ENCODE peak calls at places on chromosome 18, in five cellular contexts. B, X, T, P and N are unnamed samples.

GRCh38 chr18:7870855-7871254 is 303.7 kb downstream of the PTPRM start:
- DNase-seq in P (no peak), X (peak; percentile 26), T (no peak), B (peak; percentile 14), N (no peak)

GRCh38 chr18:53906681-53907080 is 317.8 kb downstream of the MBD2 start:
- DNase-seq in B (no peak), T (no peak), X (no peak), P (no peak), N (no peak)

GRCh38 chr18:61039251-61039650 is 294.0 kb upstream of the CDH20 start:
- DNase-seq in T (no peak), X (no peak), P (no peak), B (no peak), N (no peak)

GRCh38 chr18:68040198-68040597 is 523.7 kb upstream of the DSEL start:
- DNase-seq in P (no peak), B (no peak), T (no peak), X (no peak), N (no peak)

GRCh38 chr18:75874401-75875093 is 447.0 kb upstream of the SMIM21 start:
- DNase-seq in P (no peak), B (no peak), T (no peak), X (no peak), N (no peak)

GRCh38 chr18:48660346-48661228 is 121.8 kb downstream of the CTIF start:
- DNase-seq in T (no peak), X (no peak), P (no peak), B (no peak), N (no peak)

GRCh38 chr18:70663141-70663540 is 374.3 kb downstream of the SOCS6 start:
- DNase-seq in T (no peak), P (no peak), B (no peak), X (no peak), N (no peak)

GRCh38 chr18:42053188-42053781 is 98.3 kb downstream of the PIK3C3 start:
- DNase-seq in P (peak; percentile 58), X (peak; percentile 33), T (peak; percentile 29), B (peak; percentile 62), N (peak; percentile 34)

GRCh38 chr18:31648966-31649429 is 35.4 kb downstream of the B4GALT6 start:
- DNase-seq in B (peak; percentile 15), P (no peak), T (no peak), X (peak; percentile 50), N (peak; percentile 13)

GRCh38 chr18:37565985-37566478 is 434 bp upstream of the CELF4 start:
- DNase-seq in B (peak; percentile 5), X (peak; percentile 12), P (peak; percentile 83), T (no peak), N (no peak)

GRCh38 chr18:48928787-48929186 is 22.0 kb downstream of the SMAD7 start:
- DNase-seq in X (no peak), B (peak; percentile 42), T (no peak), P (no peak), N (peak; percentile 65)

GRCh38 chr18:67131498-67131897 is 385.0 kb downstream of the DSEL start:
- DNase-seq in T (no peak), X (no peak), P (no peak), B (no peak), N (no peak)

GRCh38 chr18:40553029-40553428 is 1402.0 kb upstream of the PIK3C3 start:
- DNase-seq in T (no peak), X (no peak), P (no peak), B (peak; percentile 11), N (no peak)

GRCh38 chr18:32259553-32259952 is 69.7 kb downstream of the MEP1B start:
- DNase-seq in P (no peak), T (no peak), B (no peak), X (no peak), N (no peak)

GRCh38 chr18:46346213-46346612 is 242.0 kb downstream of the HAUS1 start:
- DNase-seq in X (no peak), P (no peak), T (no peak), B (no peak), N (no peak)

GRCh38 chr18:10739152-10739551 is 213.3 kb downstream of the NAPG start:
- DNase-seq in P (no peak), T (no peak), X (no peak), B (peak; percentile 6), N (no peak)

GRCh38 chr18:48161201-48161910 is 230.9 kb upstream of the SMAD2 start:
- DNase-seq in T (peak; percentile 85), X (peak; percentile 49), P (peak; percentile 87), B (peak; percentile 5), N (no peak)

GRCh38 chr18:8423051-8423558 is 186.1 kb upstream of the RAB12 start:
- DNase-seq in B (peak; percentile 65), P (no peak), T (no peak), X (no peak), N (peak; percentile 57)

GRCh38 chr18:32803571-32803970 is 30.7 kb upstream of the KLHL14 start:
- DNase-seq in B (no peak), P (no peak), X (no peak), T (no peak), N (peak; percentile 99)

GRCh38 chr18:3857544-3857943 is 407.6 kb downstream of the TGIF1 start:
- DNase-seq in T (no peak), X (peak; percentile 16), P (no peak), B (peak; percentile 65), N (no peak)
- TF ChIP-seq MAFK in T (no peak), X (no peak), P (no peak), B (no peak), N (no peak)

DNA sequence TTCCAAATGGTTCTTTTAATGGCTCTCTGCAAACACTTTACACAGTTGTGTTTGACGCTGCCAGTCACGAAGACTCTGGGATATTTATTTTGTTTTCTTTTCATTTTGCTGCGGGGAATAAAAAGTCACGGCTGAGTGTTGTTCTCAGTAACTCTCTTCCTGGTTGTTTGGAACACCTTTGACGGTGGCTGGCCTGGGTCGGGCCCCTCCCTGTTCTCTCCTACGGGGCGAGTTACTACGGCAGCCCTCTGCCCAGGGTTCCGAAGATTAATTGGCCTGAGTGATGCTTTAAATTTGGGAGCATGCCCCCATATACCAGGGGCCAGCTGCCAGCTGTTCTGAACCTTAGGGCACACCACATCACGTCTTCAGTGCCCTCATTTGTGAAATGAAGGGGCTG is 84.7 kb downstream of the GATA6 start:
- DNase-seq in X (no peak), B (no peak), T (no peak), P (no peak), N (no peak)
- TF ChIP-seq MAFK in X (no peak), B (no peak), T (no peak), P (no peak), N (no peak)

GRCh38 chr18:3998698-3999333 is 456.3 kb downstream of the DLGAP1 start:
- DNase-seq in T (peak; percentile 29), P (no peak), X (peak; percentile 70), B (peak; percentile 77), N (peak; percentile 14)

GRCh38 chr18:4007846-4008245 is 447.3 kb downstream of the DLGAP1 start:
- DNase-seq in T (no peak), P (no peak), X (no peak), B (no peak), N (no peak)

GRCh38 chr18:4004176-4004829 is 450.8 kb downstream of the DLGAP1 start:
- DNase-seq in T (no peak), P (no peak), X (no peak), B (peak; percentile 51), N (no peak)
- TF ChIP-seq MAFK in T (no peak), P (no peak), X (no peak), B (no peak), N (no peak)

GRCh38 chr18:23935804-23936203 is 78.8 kb upstream of the TTC39C start:
- DNase-seq in X (no peak), B (no peak), P (no peak), T (no peak), N (no peak)
- TF ChIP-seq MAFK in X (no peak), B (no peak), P (no peak), T (no peak), N (no peak)

GRCh38 chr18:12376718-12377555 is at the start of gene AFG3L2:
- DNase-seq in X (peak; percentile 98), P (peak; percentile 100), B (peak; percentile 98), T (peak; percentile 98), N (peak; percentile 96)

GRCh38 chr18:12373771-12374116 is 3.3 kb downstream of the AFG3L2 start:
- DNase-seq in P (no peak), T (no peak), B (no peak), X (no peak), N (no peak)

GRCh38 chr18:12374398-12374797 is 2.6 kb downstream of the AFG3L2 start:
- DNase-seq in P (no peak), T (no peak), X (no peak), B (no peak), N (no peak)

GRCh38 chr18:12377556-12378553 is 828 bp upstream of the AFG3L2 start:
- DNase-seq in P (no peak), T (peak; percentile 7), X (no peak), B (no peak), N (no peak)

GRCh38 chr18:12376034-12376717 is 851 bp downstream of the AFG3L2 start:
- DNase-seq in X (peak; percentile 14), P (no peak), T (no peak), B (no peak), N (peak; percentile 35)
- TF ChIP-seq MAFK in X (no peak), P (no peak), T (no peak), B (no peak), N (no peak)

GRCh38 chr18:5296706-5297320 is 1.3 kb upstream of the ZBTB14 start:
- DNase-seq in X (peak; percentile 90), B (peak; percentile 85), P (peak; percentile 84), T (peak; percentile 65), N (peak; percentile 43)
- TF ChIP-seq MAFK in X (no peak), B (no peak), P (no peak), T (no peak), N (no peak)

DNA sequence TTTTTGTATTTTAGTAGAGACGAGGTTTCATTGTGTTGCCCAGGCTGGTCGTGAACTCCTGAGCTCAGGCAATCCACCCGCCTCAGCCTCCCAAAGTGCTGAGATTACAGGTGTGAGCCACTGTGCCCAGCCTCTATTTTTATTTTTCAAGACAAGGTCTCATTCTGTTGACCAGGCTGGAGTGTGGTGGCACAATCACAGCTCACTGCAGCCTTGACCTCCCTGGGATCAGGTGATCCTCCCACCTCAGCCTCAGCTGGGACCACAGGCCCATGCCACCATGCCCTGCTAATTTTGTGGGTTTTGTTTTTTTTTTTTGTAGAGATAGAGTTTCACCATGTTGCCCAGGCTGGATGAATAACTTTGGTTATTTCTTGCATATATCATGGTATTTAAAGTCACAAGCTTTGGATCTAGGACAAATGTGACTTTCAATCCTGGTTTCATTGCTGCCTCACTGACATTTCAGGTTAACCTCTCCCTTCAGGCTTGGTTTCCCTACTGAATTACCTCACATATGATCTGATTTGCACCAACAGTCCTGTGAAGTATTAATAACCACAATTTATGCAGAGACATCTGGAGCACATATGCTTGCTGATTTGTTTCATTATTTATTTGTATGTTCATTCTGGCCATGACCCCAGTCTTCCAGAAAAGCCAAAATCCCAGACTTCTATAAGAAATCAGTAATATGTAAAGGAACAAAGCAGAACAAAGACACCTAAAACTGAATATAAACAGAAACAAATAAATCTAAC is 17.5 kb upstream of the RAB31 start:
- DNase-seq in X (no peak), T (no peak), B (peak; percentile 67), P (no peak), N (no peak)
- TF ChIP-seq MAFK in X (no peak), T (no peak), B (no peak), P (no peak), N (no peak)